ENCODE peak calls at places on chromosomes 7 and 10, in seven cellular contexts. U, T, D, N, H, Q and W are unnamed samples.
A peak's percentile ranks its signal among the peaks of the same experiment; 100 is the strongest.

GRCh38 chr7:105136221-105136620 is 122.2 kb downstream of the KMT2E start:
- DNase-seq in H (no peak), N (peak; percentile 84), Q (peak; percentile 35), T (no peak), U (no peak), D (no peak), W (peak; percentile 30)

GRCh38 chr10:29163746-29164145 is 125.1 kb upstream of the LYZL1 start:
- DNase-seq in H (no peak), U (no peak), Q (peak; percentile 61), N (no peak), T (peak; percentile 78), D (no peak), W (peak; percentile 79)

GRCh38 chr7:87474046-87474445 is 1.4 kb downstream of the ABCB4 start:
- DNase-seq in U (no peak), D (no peak), Q (no peak), H (no peak), N (no peak), T (no peak), W (no peak)

GRCh38 chr10:49282306-49282705 is 16.7 kb upstream of the C10orf71 start:
- DNase-seq in Q (no peak), T (no peak), N (no peak), D (no peak), U (no peak), H (no peak), W (no peak)

GRCh38 chr10:127947206-127947605 is 40.3 kb downstream of the PTPRE start:
- DNase-seq in T (no peak), H (no peak), Q (no peak), N (no peak), D (no peak), U (no peak), W (no peak)

GRCh38 chr7:155381852-155382801 is 75.8 kb upstream of the EN2 start:
- DNase-seq in Q (no peak), U (no peak), T (no peak), H (peak; percentile 56), N (no peak), D (no peak), W (no peak)

GRCh38 chr10:58513189-58514101 is 773 bp downstream of the BICC1 start:
- DNase-seq in Q (no peak), H (peak; percentile 68), T (peak; percentile 84), N (peak; percentile 50), U (peak; percentile 41), D (peak; percentile 39), W (peak; percentile 62)

GRCh38 chr10:3054183-3054815 is 13.0 kb upstream of the PFKP start:
- DNase-seq in T (peak; percentile 26), H (no peak), Q (peak; percentile 92), U (no peak), N (peak; percentile 82), D (no peak), W (peak; percentile 47)

GRCh38 chr10:65358565-65358964 is 1567.3 kb upstream of the LRRTM3 start:
- DNase-seq in N (peak; percentile 65), U (no peak), H (no peak), Q (no peak), T (no peak), D (peak; percentile 46), W (peak; percentile 40)

GRCh38 chr7:142463401-142463850 is 205.6 kb upstream of the PRSS58 start:
- DNase-seq in N (no peak), T (no peak), U (no peak), H (no peak), D (no peak), Q (no peak), W (no peak)

GRCh38 chr10:35005868-35006267 is 84.3 kb downstream of the CUL2 start:
- DNase-seq in T (peak; percentile 98), H (no peak), D (no peak), N (peak; percentile 21), U (no peak), Q (peak; percentile 95), W (peak; percentile 96)

GRCh38 chr7:44323381-44324203 is 1.8 kb downstream of the CAMK2B start:
- DNase-seq in H (peak; percentile 45), U (no peak), D (no peak), T (no peak), N (no peak), Q (no peak), W (no peak)

GRCh38 chr10:74873803-74874452 is 47.5 kb downstream of the KAT6B start:
- DNase-seq in U (no peak), T (peak; percentile 33), Q (no peak), H (no peak), N (no peak), D (no peak), W (no peak)

GRCh38 chr7:108662783-108663182 is 93.1 kb downstream of the DNAJB9 start:
- DNase-seq in T (no peak), D (no peak), Q (no peak), N (no peak), U (no peak), H (no peak), W (no peak)

GRCh38 chr10:7159517-7159916 is 251.3 kb downstream of the SFMBT2 start:
- DNase-seq in H (no peak), U (no peak), T (no peak), N (no peak), D (no peak), Q (no peak), W (no peak)

GRCh38 chr7:34445653-34446052 is 212.4 kb upstream of the NPSR1 start:
- DNase-seq in H (no peak), U (no peak), T (no peak), Q (no peak), D (no peak), N (no peak), W (no peak)

GRCh38 chr7:5441840-5442513 is 18.3 kb upstream of the TNRC18 start:
- DNase-seq in H (no peak), Q (no peak), T (no peak), D (no peak), U (no peak), N (no peak), W (no peak)

GRCh38 chr10:112213836-112214235 is 30.3 kb upstream of the GPAM start:
- DNase-seq in D (no peak), H (no peak), N (no peak), Q (no peak), T (no peak), U (no peak), W (no peak)
- H2AK5ac ChIP-seq in D (no peak overlapping the region), H (no peak overlapping the region), N (no peak overlapping the region), Q (no peak overlapping the region), T (no peak overlapping the region), U (no peak overlapping the region), W (no peak overlapping the region)

DNA sequence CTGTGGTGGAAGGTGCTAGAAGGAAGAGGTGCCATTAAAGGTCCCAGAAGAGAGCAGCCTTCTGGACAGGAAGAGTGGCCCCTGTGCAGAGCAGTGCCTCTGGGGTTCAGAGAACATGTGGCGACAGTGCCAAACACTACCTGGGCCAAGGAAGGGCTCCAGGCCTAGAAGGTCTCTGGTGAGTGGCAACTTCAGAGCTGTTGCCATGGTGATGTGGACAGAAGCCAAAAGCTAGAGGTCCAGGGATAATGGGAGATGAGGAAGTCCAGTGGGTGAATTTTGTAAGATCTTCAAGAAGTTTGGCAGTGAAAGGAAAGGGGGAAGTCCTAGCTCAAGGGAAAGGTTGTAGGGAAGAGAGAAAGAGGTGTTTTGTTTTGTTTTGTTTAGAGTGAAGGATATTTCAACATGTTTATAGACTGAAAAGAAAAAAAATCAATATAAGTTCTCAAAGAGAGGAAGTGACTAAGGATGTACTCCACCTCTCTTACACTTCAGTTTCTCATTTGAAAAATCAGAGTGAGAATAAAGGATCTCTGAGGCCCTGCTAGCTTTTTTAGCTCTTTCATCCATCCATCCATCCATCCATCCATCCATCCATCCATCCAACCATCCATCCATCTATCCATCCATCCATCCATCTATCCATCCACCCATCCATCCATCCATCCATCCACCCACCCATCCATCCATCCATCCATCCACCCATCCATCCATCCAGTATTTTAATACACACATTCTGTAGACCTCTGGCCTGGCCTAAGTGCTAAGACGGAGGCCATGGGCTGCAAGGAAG is 77.1 kb upstream of the DUSP5 start:
- DNase-seq in D (no peak), U (no peak), Q (no peak), H (no peak), N (no peak), T (peak; percentile 61), W (peak; percentile 65)
- H2AK5ac ChIP-seq in D (no peak overlapping the region), U (no peak overlapping the region), Q (no peak overlapping the region), H (no peak overlapping the region), N (no peak overlapping the region), T (peak overlapping the region; percentile 87), W (peak overlapping the region; percentile 8)

GRCh38 chr10:23150081-23150480 is 42.0 kb upstream of the PTF1A start:
- DNase-seq in N (no peak), Q (no peak), U (no peak), T (no peak), H (no peak), D (no peak), W (no peak)
- H2AK5ac ChIP-seq in N (no peak overlapping the region), Q (no peak overlapping the region), U (no peak overlapping the region), T (no peak overlapping the region), H (no peak overlapping the region), D (no peak overlapping the region), W (no peak overlapping the region)

DNA sequence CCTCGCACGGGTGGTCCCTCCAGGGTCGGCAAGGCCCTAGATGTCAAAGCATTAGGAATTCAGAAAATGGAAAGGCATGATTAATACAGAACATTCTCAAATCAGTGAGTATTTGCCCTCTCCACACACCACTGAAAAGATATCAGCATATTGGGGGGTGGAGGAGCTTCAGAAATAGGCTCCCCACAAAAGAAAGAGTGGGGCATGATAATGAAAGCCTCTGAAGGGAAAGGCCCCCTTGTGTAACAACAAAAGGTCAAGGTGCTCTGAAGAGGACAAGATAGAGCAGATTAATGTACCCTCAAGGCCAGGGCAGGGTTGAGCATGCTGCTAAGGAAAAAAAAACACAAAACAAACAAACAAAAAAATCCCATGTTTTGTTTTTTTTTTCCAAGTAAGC is 27.2 kb upstream of the DGKI start:
- DNase-seq in H (no peak), N (no peak), U (no peak), T (no peak), Q (no peak), D (no peak), W (no peak)
- H2AK5ac ChIP-seq in H (no peak overlapping the region), N (no peak overlapping the region), U (no peak overlapping the region), T (peak overlapping the region; percentile 1), Q (no peak overlapping the region), D (no peak overlapping the region), W (peak overlapping the region; percentile 8)

GRCh38 chr10:24552346-24553016 is 171.2 kb downstream of the ARHGAP21 start:
- DNase-seq in T (no peak), D (peak; percentile 99), N (peak; percentile 96), H (peak; percentile 99), Q (peak; percentile 66), U (no peak), W (no peak)

GRCh38 chr10:24550680-24551079 is 173.0 kb downstream of the ARHGAP21 start:
- DNase-seq in T (no peak), D (no peak), U (no peak), Q (no peak), H (no peak), N (no peak), W (no peak)

GRCh38 chr10:24554036-24554435 is 169.7 kb downstream of the ARHGAP21 start:
- DNase-seq in N (no peak), T (no peak), Q (no peak), H (no peak), D (no peak), U (no peak), W (no peak)

GRCh38 chr10:24553051-24553612 is 170.6 kb downstream of the ARHGAP21 start:
- DNase-seq in U (no peak), Q (no peak), H (no peak), T (no peak), D (no peak), N (no peak), W (no peak)

GRCh38 chr10:24551161-24551560 is 172.5 kb downstream of the ARHGAP21 start:
- DNase-seq in N (no peak), U (no peak), Q (no peak), H (no peak), D (no peak), T (no peak), W (no peak)
- H2AK5ac ChIP-seq in N (no peak overlapping the region), U (no peak overlapping the region), Q (no peak overlapping the region), H (no peak overlapping the region), D (no peak overlapping the region), T (no peak overlapping the region), W (no peak overlapping the region)